ENCODE peak calls at places on chromosomes 1 and 21, in nine cellular contexts. Y is H1, B is stomach, L is upper lobe of left lung, H is suprapubic skin, A is spleen, R is GM12878, Q is HL-60, J is Panc1. D is an unnamed sample.

GRCh38 chr1:246271516-246271915 is 235.6 kb downstream of the SMYD3 start:
- DNase-seq in Y (no peak), B (no peak), L (no peak), H (no peak), A (no peak), R (no peak), Q (no peak), J (no peak), D (no peak)

GRCh38 chr1:204254031-204254661 is 40.4 kb upstream of the GOLT1A start:
- DNase-seq in Y (no peak), B (peak), L (no peak), H (peak), A (no peak), R (no peak), Q (peak), J (no peak), D (peak)

GRCh38 chr1:244874974-244875579 is 10.7 kb upstream of the HNRNPU start:
- DNase-seq in Y (peak), B (no peak), L (no peak), H (no peak), A (no peak), R (no peak), Q (no peak), J (no peak), D (no peak)

GRCh38 chr1:221575605-221576004 is 166.3 kb downstream of the DUSP10 start:
- DNase-seq in Y (no peak), B (no peak), L (no peak), H (no peak), A (no peak), R (no peak), Q (no peak), J (no peak), D (no peak)

GRCh38 chr1:47761201-47761930 is 235.8 kb downstream of the TRABD2B start:
- DNase-seq in Y (no peak), B (no peak), L (no peak), H (no peak), A (peak), R (no peak), Q (no peak), J (no peak), D (peak)

GRCh38 chr21:39612233-39613028 is at the start of gene B3GALT5:
- DNase-seq in Y (peak), B (no peak), L (peak), H (no peak), A (no peak), R (no peak), Q (no peak), J (no peak), D (no peak)

GRCh38 chr1:9700340-9700739 is 48.8 kb downstream of the PIK3CD start:
- DNase-seq in Y (no peak), B (no peak), L (no peak), H (no peak), A (no peak), R (no peak), Q (no peak), J (peak), D (no peak)

GRCh38 chr21:42460391-42461184 is 35.4 kb downstream of the RSPH1 start:
- DNase-seq in Y (no peak), B (no peak), L (no peak), H (peak), A (peak), R (peak), Q (no peak), J (no peak), D (peak)

GRCh38 chr21:26157842-26158241 is 12.7 kb downstream of the APP start:
- DNase-seq in Y (no peak), B (no peak), L (no peak), H (no peak), A (no peak), R (no peak), Q (no peak), J (no peak), D (no peak)

GRCh38 chr1:101474039-101474665 is 237.3 kb downstream of the S1PR1 start:
- DNase-seq in Y (no peak), B (no peak), L (no peak), H (no peak), A (no peak), R (no peak), Q (peak), J (no peak), D (no peak)

GRCh38 chr1:42340093-42340492 is 5.1 kb upstream of the FOXJ3 start:
- DNase-seq in Y (no peak), B (peak), L (no peak), H (no peak), A (no peak), R (no peak), Q (no peak), J (peak), D (no peak)

GRCh38 chr1:63010898-63011660 is 227.1 kb downstream of the ATG4C start:
- DNase-seq in Y (no peak), B (no peak), L (no peak), H (no peak), A (no peak), R (no peak), Q (no peak), J (no peak), D (no peak)

GRCh38 chr1:69077633-69078032 is 490.1 kb upstream of the LRRC7 start:
- DNase-seq in Y (no peak), B (no peak), L (no peak), H (no peak), A (no peak), R (no peak), Q (no peak), J (no peak), D (no peak)

GRCh38 chr1:201354901-201355295 is 22.6 kb downstream of the TNNT2 start:
- DNase-seq in Y (no peak), B (no peak), L (no peak), H (peak), A (peak), R (no peak), Q (no peak), J (no peak), D (no peak)

DNA sequence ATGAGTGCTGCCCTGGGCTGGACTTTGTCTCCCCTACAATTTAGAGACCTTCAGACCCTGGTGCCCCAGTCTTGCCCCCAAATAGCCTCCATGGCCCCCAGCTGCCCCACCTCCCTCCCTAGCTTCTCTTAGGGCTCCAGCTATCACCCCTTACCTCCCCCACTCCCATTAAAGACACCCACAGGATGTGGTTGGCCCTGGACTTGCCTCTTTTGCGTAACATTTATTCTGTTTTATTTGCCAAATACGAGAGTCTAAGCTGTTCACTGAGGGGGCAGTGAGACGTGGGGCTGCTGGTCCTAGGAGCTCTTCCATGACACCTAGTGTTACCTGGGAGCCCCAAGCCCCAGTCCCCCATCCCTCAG is 4.5 kb downstream of the ZC3H12A start:
- DNase-seq in Y (no peak), B (no peak), L (no peak), H (no peak), A (no peak), R (no peak), Q (no peak), J (no peak), D (no peak)
- H3K4me3 ChIP-seq in Y (no peak), B (peak), L (no peak), H (peak), A (peak), R (peak), Q (peak), J (peak), D (peak)

GRCh38 chr1:235136111-235136510 is 7.5 kb upstream of the TOMM20 start:
- DNase-seq in Y (peak), B (no peak), L (no peak), H (no peak), A (no peak), R (no peak), Q (no peak), J (no peak), D (no peak)
- TF ChIP-seq POLR2AphosphoS5 in Y (no peak), B (no peak), L (no peak), H (no peak), A (no peak), R (no peak), Q (no peak), J (no peak), D (no peak)

DNA sequence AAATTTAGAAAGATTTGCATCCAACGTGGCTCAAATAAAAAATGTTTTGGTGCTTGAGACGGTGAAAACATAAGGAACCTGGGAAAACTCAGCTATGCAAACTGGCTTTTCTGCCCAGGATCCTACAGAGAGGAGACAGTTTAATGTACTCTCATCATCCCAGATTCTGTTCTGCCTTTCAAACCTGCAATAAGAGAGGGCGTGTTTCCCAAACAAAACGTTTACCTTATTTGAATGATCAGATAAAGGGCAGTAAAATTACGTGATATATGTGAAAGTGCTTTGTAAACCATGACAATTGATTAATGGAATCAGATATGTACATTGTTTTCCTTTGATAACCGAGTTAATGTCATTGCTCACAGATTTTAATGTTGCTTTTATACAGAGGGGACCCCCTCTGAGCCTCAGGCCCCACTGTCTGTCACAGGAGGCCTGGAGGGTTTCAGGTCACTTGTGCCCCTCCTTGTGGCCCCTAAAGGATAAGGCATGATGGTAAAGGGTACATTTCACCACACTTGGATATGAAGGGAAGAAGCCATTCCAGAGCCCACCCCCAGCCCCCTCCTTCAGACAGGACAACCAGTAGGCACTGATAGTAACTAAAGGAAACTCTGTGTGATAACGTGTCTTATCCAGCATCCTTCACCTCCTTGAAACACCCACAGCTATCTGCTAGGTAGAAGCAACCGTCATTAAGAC is 157.6 kb downstream of the EDEM3 start:
- DNase-seq in Y (no peak), B (no peak), L (no peak), H (no peak), A (no peak), R (no peak), Q (no peak), J (no peak), D (no peak)
- TF ChIP-seq CTCF in Y (peak), B (no peak), L (no peak), H (no peak), A (no peak), R (peak), Q (no peak), J (no peak), D (no peak)

DNA sequence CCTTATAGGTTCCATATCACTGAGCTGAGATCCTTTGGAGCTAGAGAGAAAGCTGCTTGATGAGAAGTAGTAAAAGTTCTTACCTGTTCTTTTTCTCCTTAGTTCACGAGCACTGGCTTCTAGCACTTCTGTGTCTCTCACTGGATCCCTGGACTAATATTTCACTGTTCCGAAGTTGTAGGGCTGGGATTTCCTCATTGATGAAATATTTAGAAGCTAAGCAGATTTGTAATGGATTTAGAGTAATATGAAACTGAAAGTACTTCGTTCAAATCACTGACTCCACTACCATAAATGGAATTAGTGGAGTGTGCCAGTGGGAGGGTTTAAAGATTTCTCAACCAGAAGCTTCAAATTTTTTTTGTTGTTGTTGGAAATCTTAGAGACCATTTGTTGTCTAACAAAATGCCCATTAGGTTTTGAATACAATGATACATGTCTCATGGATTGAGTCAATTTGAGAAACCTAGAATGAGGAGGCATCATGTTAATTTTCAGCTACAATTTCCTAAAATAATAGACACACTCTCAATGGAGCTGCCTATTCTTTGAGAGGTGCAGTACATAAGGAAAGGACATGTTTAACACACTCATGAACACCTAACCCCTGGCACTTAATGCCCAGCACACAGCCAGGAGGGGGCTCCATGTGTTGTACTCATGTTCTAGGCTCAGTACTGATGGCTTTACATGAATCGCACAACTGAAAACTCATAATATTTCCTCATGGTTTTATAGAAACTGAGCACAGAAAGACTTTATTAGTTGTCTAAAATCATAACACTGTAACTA is at the start of gene GBP1:
- DNase-seq in Y (no peak), B (no peak), L (no peak), H (no peak), A (no peak), R (no peak), Q (no peak), J (no peak), D (no peak)
- H3K4me3 ChIP-seq in Y (no peak), B (peak), L (peak), H (peak), A (peak), R (peak), Q (no peak), J (peak), D (peak)

GRCh38 chr1:100462291-100463040 is 75.5 kb upstream of the GPR88 start:
- DNase-seq in Y (no peak), B (no peak), L (no peak), H (no peak), A (no peak), R (no peak), Q (no peak), J (no peak), D (no peak)
- TF ChIP-seq POLR2AphosphoS5 in Y (no peak), B (no peak), L (no peak), H (no peak), A (no peak), R (no peak), Q (no peak), J (no peak), D (no peak)

DNA sequence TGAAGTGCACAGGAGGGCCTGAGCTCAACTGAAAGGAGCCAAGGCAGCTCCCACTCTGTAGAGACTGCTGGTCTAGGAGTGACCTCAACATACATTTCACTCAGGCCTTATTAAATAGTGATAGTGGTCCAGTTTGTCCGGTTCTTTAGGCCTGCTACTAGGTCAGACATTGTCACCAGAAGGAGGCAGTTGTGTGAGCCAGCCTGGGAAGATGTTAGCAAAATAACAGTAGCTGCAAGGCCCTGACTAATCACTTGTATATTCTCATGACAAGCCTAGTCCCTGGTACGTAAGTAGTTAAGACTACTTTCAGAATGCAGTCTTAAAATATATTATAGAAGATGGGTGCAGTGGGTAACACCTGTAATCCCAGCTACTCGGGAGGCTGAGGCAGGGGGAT is 264.0 kb upstream of the CAMK1G start:
- DNase-seq in Y (no peak), B (no peak), L (no peak), H (no peak), A (no peak), R (no peak), Q (no peak), J (no peak), D (no peak)
- TF ChIP-seq CTCF in Y (no peak), B (no peak), L (no peak), H (no peak), A (no peak), R (no peak), Q (no peak), J (no peak), D (no peak)

GRCh38 chr1:55154616-55155015 is 60.5 kb downstream of the USP24 start:
- DNase-seq in Y (no peak), B (no peak), L (no peak), H (no peak), A (no peak), R (no peak), Q (no peak), J (no peak), D (no peak)

GRCh38 chr1:55147504-55147903 is 67.7 kb downstream of the USP24 start:
- DNase-seq in Y (no peak), B (no peak), L (no peak), H (no peak), A (no peak), R (no peak), Q (peak), J (no peak), D (no peak)

GRCh38 chr1:55146781-55147180 is 68.4 kb downstream of the USP24 start:
- DNase-seq in Y (no peak), B (peak), L (no peak), H (no peak), A (no peak), R (no peak), Q (peak), J (no peak), D (no peak)

GRCh38 chr1:55153031-55153430 is 62.1 kb downstream of the USP24 start:
- DNase-seq in Y (no peak), B (no peak), L (no peak), H (no peak), A (no peak), R (no peak), Q (no peak), J (no peak), D (no peak)

DNA sequence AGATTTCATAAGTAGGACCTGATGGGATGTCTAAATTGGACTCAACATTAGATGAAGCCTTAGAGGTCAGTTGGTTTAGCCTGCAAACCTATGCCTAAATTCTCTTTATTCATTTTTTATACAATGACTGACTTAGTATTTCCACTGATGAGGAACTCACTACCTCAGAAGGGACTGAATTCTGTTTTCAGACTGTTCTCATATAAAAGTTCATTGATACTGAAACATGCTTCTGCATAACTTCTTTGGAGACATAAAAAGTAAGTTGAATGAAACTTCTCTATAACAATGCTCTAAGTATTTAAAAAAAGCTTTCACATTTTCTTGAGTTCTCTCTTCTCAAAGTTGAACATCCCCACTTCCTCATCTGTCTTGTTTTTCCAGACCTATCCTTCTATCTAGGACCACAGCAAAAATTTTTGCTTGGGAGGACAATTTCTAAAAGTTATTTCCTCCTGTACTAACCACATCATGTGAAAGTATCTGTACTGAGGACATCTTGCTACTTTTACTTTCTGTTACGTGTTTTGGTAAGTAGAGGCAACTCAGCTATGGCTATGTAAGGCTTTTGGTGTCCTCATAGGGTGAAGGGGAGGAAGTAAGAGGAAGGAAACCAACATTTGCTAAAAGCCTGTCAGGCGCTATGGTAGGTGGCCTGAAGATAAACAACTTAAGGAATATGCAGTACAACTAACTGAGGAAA is 64.1 kb downstream of the USP24 start:
- DNase-seq in Y (no peak), B (no peak), L (no peak), H (no peak), A (no peak), R (peak), Q (no peak), J (no peak), D (no peak)
- H3K4me3 ChIP-seq in Y (no peak), B (no peak), L (no peak), H (no peak), A (no peak), R (peak), Q (no peak), J (no peak), D (no peak)

D was measured in breast epithelium.